ENCODE peak calls at places on chromosomes 4 and X, in eight cellular contexts. F, N, P, R, X, B, G and Q are unnamed samples.

GRCh38 chrX:43971966-43972961 is 926 bp downstream of the NDP start:
- DNase-seq in F (peak; percentile 5), N (no peak), G (no peak), P (no peak), R (no peak), B (no peak), X (no peak), Q (no peak)

GRCh38 chr4:153465922-153466636 is at the start of gene TMEM131L:
- DNase-seq in B (peak; percentile 65), G (peak; percentile 54), N (no peak), F (peak; percentile 86), R (peak; percentile 63), P (peak; percentile 81), X (peak; percentile 72), Q (peak; percentile 80)

GRCh38 chr4:102141855-102142254 is 203.4 kb downstream of the SLC39A8 start:
- DNase-seq in F (no peak), G (no peak), P (no peak), X (no peak), N (no peak), B (no peak), R (no peak), Q (no peak)

GRCh38 chr4:177070533-177070932 is 239.1 kb upstream of the NEIL3 start:
- DNase-seq in X (no peak), F (peak; percentile 12), G (no peak), B (no peak), R (no peak), N (no peak), P (no peak), Q (no peak)

GRCh38 chrX:7286461-7286860 is 138.5 kb upstream of the PUDP start:
- DNase-seq in G (no peak), X (no peak), P (no peak), B (no peak), R (no peak), F (no peak), N (no peak), Q (no peak)

GRCh38 chr4:866761-867390 is 40.9 kb upstream of the CPLX1 start:
- DNase-seq in G (no peak), N (no peak), X (no peak), P (no peak), F (no peak), R (no peak), B (no peak), Q (no peak)

GRCh38 chr4:108766058-108766457 is 3.2 kb upstream of the ETNPPL start:
- DNase-seq in X (no peak), P (no peak), G (no peak), B (no peak), F (no peak), N (no peak), R (no peak), Q (no peak)

GRCh38 chr4:61200195-61200990 is at the start of gene ADGRL3:
- DNase-seq in G (peak; percentile 50), X (no peak), N (no peak), B (no peak), P (peak; percentile 27), R (no peak), F (peak; percentile 66), Q (peak; percentile 86)

GRCh38 chr4:16952462-16952871 is 54.0 kb upstream of the LDB2 start:
- DNase-seq in B (no peak), G (no peak), X (no peak), F (peak; percentile 10), R (no peak), N (peak; percentile 9), P (no peak), Q (no peak)

GRCh38 chrX:38654302-38654701 is 93.0 kb downstream of the TSPAN7 start:
- DNase-seq in R (no peak), G (no peak), P (no peak), N (peak; percentile 11), B (no peak), F (peak; percentile 43), X (no peak), Q (no peak)

GRCh38 chr4:55177461-55177860 is 52.1 kb upstream of the KDR start:
- DNase-seq in R (no peak), B (no peak), F (no peak), N (no peak), G (no peak), P (no peak), X (no peak), Q (no peak)

GRCh38 chr4:96228463-96228862 is 388.6 kb downstream of the PDHA2 start:
- DNase-seq in X (no peak), P (no peak), F (no peak), R (no peak), N (no peak), B (no peak), G (no peak), Q (no peak)

GRCh38 chr4:63226236-63226635 is 1183.0 kb downstream of the TECRL start:
- DNase-seq in X (no peak), F (no peak), G (no peak), R (no peak), N (no peak), P (no peak), B (no peak), Q (no peak)

GRCh38 chr4:74370912-74371311 is 6.0 kb downstream of the EREG start:
- DNase-seq in B (no peak), G (no peak), R (peak; percentile 1), N (no peak), X (peak; percentile 42), F (peak; percentile 81), P (no peak), Q (no peak)

GRCh38 chr4:70496231-70496630 is 22.1 kb upstream of the AMTN start:
- DNase-seq in B (no peak), R (no peak), P (no peak), N (no peak), G (no peak), F (no peak), X (no peak), Q (no peak)

GRCh38 chr4:62482355-62482754 is 1282.2 kb downstream of the ADGRL3 start:
- DNase-seq in F (no peak), N (no peak), G (no peak), B (no peak), X (no peak), P (no peak), R (no peak), Q (no peak)

GRCh38 chr4:138401330-138401729 is 159.2 kb upstream of the SLC7A11 start:
- DNase-seq in P (no peak), X (no peak), G (no peak), R (no peak), B (no peak), N (no peak), F (no peak), Q (no peak)

GRCh38 chr4:140296871-140297570 is 76.4 kb upstream of the SCOC start:
- DNase-seq in G (no peak), F (peak; percentile 12), R (no peak), N (no peak), B (no peak), X (no peak), P (no peak), Q (no peak)

GRCh38 chr4:10098770-10099139 is 17.8 kb downstream of the WDR1 start:
- DNase-seq in G (no peak), X (no peak), R (no peak), N (no peak), B (no peak), P (no peak), F (peak; percentile 36), Q (no peak)

GRCh38 chr4:3706111-3706511 is 60.1 kb upstream of the ADRA2C start:
- DNase-seq in R (no peak), F (no peak), N (no peak), X (no peak), G (no peak), B (no peak), P (peak; percentile 7), Q (no peak)

GRCh38 chrX:44904542-44905115 is 31.6 kb downstream of the KDM6A start:
- DNase-seq in R (no peak), P (no peak), X (no peak), F (peak; percentile 25), N (peak; percentile 15), G (no peak), B (no peak), Q (no peak)

GRCh38 chrX:153445856-153446635 is at the start of gene TREX2:
- DNase-seq in F (no peak), P (no peak), G (no peak), R (no peak), B (no peak), N (no peak), X (no peak), Q (no peak)

GRCh38 chr4:48738856-48739255 is 41.2 kb downstream of the FRYL start:
- DNase-seq in B (no peak), N (no peak), R (no peak), X (no peak), P (no peak), F (no peak), G (no peak), Q (no peak)

GRCh38 chrX:16311671-16312070 is 144.4 kb downstream of the MAGEB17 start:
- DNase-seq in N (no peak), G (no peak), B (no peak), X (no peak), P (no peak), F (no peak), R (no peak), Q (no peak)

GRCh38 chr4:118981839-118982381 is 93.3 kb downstream of the SYNPO2 start:
- DNase-seq in G (peak; percentile 37), F (peak; percentile 97), X (peak; percentile 68), B (peak; percentile 19), R (peak; percentile 20), N (peak; percentile 82), P (no peak), Q (no peak)

GRCh38 chr4:67288964-67289363 is 256.3 kb downstream of the CENPC start:
- DNase-seq in B (no peak), G (no peak), F (peak; percentile 50), R (no peak), P (no peak), X (no peak), N (no peak), Q (no peak)

GRCh38 chr4:84938316-84938715 is 28.2 kb downstream of the WDFY3 start:
- DNase-seq in F (peak; percentile 78), N (no peak), G (no peak), X (no peak), R (no peak), B (no peak), P (no peak), Q (no peak)

GRCh38 chr4:126678608-126679007 is 954.1 kb upstream of the INTU start:
- DNase-seq in G (no peak), F (no peak), R (no peak), P (no peak), X (no peak), N (no peak), B (no peak), Q (no peak)

GRCh38 chrX:136195247-136195646 is 47.9 kb downstream of the FHL1 start:
- DNase-seq in G (no peak), B (no peak), N (no peak), P (no peak), F (no peak), R (no peak), X (no peak), Q (no peak)

GRCh38 chr4:23135792-23136645 is 443.3 kb downstream of the GBA3 start:
- DNase-seq in F (peak; percentile 33), G (no peak), N (no peak), P (no peak), B (no peak), R (no peak), X (no peak), Q (no peak)

GRCh38 chrX:31057291-31057690 is 14.6 kb downstream of the FTHL17 start:
- DNase-seq in X (no peak), F (no peak), N (no peak), P (no peak), G (no peak), B (no peak), R (no peak), Q (no peak)

GRCh38 chr4:139887378-139887801 is 221.8 kb downstream of the MGST2 start:
- DNase-seq in X (no peak), N (no peak), F (peak; percentile 48), P (no peak), B (no peak), R (no peak), G (no peak), Q (no peak)

GRCh38 chrX:16160729-16161128 is 6.6 kb upstream of the MAGEB17 start:
- DNase-seq in N (peak; percentile 68), X (no peak), R (no peak), G (no peak), B (no peak), F (peak; percentile 30), P (no peak), Q (no peak)

GRCh38 chr4:151325320-151326246 is at the start of gene SH3D19:
- DNase-seq in N (peak; percentile 33), F (peak; percentile 76), R (no peak), X (peak; percentile 88), B (no peak), G (peak; percentile 25), P (peak; percentile 91), Q (peak; percentile 74)